ENCODE peak calls at places on chromosomes 3 and 15, in ten cellular contexts. Q is Peyer's patch, E is prostate gland, U is suprapubic skin, D is body of pancreas, C is heart left ventricle, P is HepG2, K is spleen, N is breast epithelium, X is stomach. O is an unnamed sample.
A peak's percentile ranks its signal among the peaks of the same experiment; 100 is the strongest.

GRCh38 chr3:43497905-43498365 is 123.9 kb downstream of the ANO10 start:
- DNase-seq in Q (no peak), E (no peak), U (no peak), D (no peak), C (no peak), P (no peak), K (no peak), N (no peak), X (no peak), O (no peak)

GRCh38 chr3:143720381-143720780 is 127.9 kb downstream of the SLC9A9 start:
- DNase-seq in Q (no peak), E (no peak), U (no peak), D (no peak), C (no peak), P (no peak), K (no peak), N (no peak), X (no peak), O (no peak)

GRCh38 chr3:27666708-27667107 is 55.4 kb downstream of the EOMES start:
- DNase-seq in Q (no peak), E (no peak), U (peak; percentile 84), D (peak; percentile 37), C (peak; percentile 47), P (no peak), K (peak; percentile 85), N (no peak), X (no peak), O (no peak)

GRCh38 chr3:48130321-48130881 is 57.8 kb downstream of the CDC25A start:
- DNase-seq in Q (peak; percentile 51), E (no peak), U (peak; percentile 72), D (peak; percentile 49), C (peak; percentile 89), P (no peak), K (peak; percentile 76), N (no peak), X (peak; percentile 29), O (no peak)

GRCh38 chr15:73922186-73923151 is 3.8 kb upstream of the LOXL1 start:
- DNase-seq in Q (peak; percentile 41), E (no peak), U (no peak), D (no peak), C (peak; percentile 68), P (no peak), K (peak; percentile 73), N (no peak), X (no peak), O (no peak)

GRCh38 chr3:97439373-97439772 is 325.2 kb upstream of the ARL6 start:
- DNase-seq in Q (no peak), E (no peak), U (no peak), D (no peak), C (no peak), P (no peak), K (no peak), N (no peak), X (no peak), O (no peak)

GRCh38 chr15:75235051-75235673 is 23.0 kb upstream of the GOLGA6C start:
- DNase-seq in Q (no peak), E (no peak), U (peak; percentile 33), D (no peak), C (no peak), P (no peak), K (peak; percentile 43), N (peak; percentile 15), X (no peak), O (no peak)

GRCh38 chr15:88788816-88789215 is 14.4 kb upstream of the ACAN start:
- DNase-seq in Q (no peak), E (no peak), U (no peak), D (no peak), C (no peak), P (no peak), K (no peak), N (no peak), X (no peak), O (peak; percentile 29)

GRCh38 chr3:174287601-174288180 is 571.4 kb upstream of the NAALADL2 start:
- DNase-seq in Q (no peak), E (no peak), U (no peak), D (no peak), C (no peak), P (no peak), K (no peak), N (no peak), X (no peak), O (no peak)

GRCh38 chr3:20930034-20930433 is 744.0 kb upstream of the SGO1 start:
- DNase-seq in Q (no peak), E (no peak), U (no peak), D (peak; percentile 7), C (no peak), P (no peak), K (no peak), N (no peak), X (peak; percentile 27), O (no peak)
- TF ChIP-seq CTCF in Q (no peak), E (no peak), U (no peak), D (peak; percentile 33), C (no peak), P (peak; percentile 51), K (no peak), N (no peak), X (peak; percentile 21), O (no peak)

GRCh38 chr3:146337991-146338390 is 87.1 kb upstream of the PLSCR4 start:
- DNase-seq in Q (no peak), E (no peak), U (no peak), D (no peak), C (no peak), P (no peak), K (no peak), N (no peak), X (no peak), O (no peak)

GRCh38 chr3:146335386-146335785 is 84.5 kb upstream of the PLSCR4 start:
- DNase-seq in Q (no peak), E (no peak), U (no peak), D (no peak), C (no peak), P (no peak), K (no peak), N (no peak), X (no peak), O (no peak)

GRCh38 chr3:146334151-146334550 is 83.2 kb upstream of the PLSCR4 start:
- DNase-seq in Q (no peak), E (no peak), U (no peak), D (peak; percentile 45), C (peak; percentile 17), P (no peak), K (no peak), N (no peak), X (no peak), O (no peak)

GRCh38 chr3:146342971-146343370 is 92.1 kb upstream of the PLSCR4 start:
- DNase-seq in Q (no peak), E (no peak), U (no peak), D (no peak), C (no peak), P (no peak), K (no peak), N (no peak), X (no peak), O (no peak)

GRCh38 chr3:146339262-146339808 is 88.4 kb upstream of the PLSCR4 start:
- DNase-seq in Q (no peak), E (no peak), U (no peak), D (no peak), C (no peak), P (no peak), K (no peak), N (no peak), X (no peak), O (no peak)
- H3K27ac ChIP-seq in Q (no peak overlapping the region), E (no peak overlapping the region), U (no peak overlapping the region), D (no peak overlapping the region), C (no peak overlapping the region), P (no peak overlapping the region), K (peak overlapping the region; percentile 11), N (no peak overlapping the region), X (no peak overlapping the region), O (no peak overlapping the region)

GRCh38 chr3:16374047-16375019 is 109.3 kb downstream of the OXNAD1 start:
- DNase-seq in Q (no peak), E (no peak), U (no peak), D (no peak), C (no peak), P (no peak), K (peak; percentile 84), N (no peak), X (no peak), O (no peak)

GRCh38 chr3:16370872-16371740 is 106.1 kb downstream of the OXNAD1 start:
- DNase-seq in Q (no peak), E (no peak), U (no peak), D (no peak), C (no peak), P (no peak), K (no peak), N (no peak), X (no peak), O (no peak)

GRCh38 chr3:16370503-16370871 is 105.5 kb downstream of the OXNAD1 start:
- DNase-seq in Q (no peak), E (no peak), U (no peak), D (no peak), C (no peak), P (no peak), K (no peak), N (no peak), X (no peak), O (no peak)

GRCh38 chr3:16373270-16373785 is 108.3 kb downstream of the OXNAD1 start:
- DNase-seq in Q (no peak), E (no peak), U (no peak), D (no peak), C (no peak), P (no peak), K (no peak), N (no peak), X (no peak), O (no peak)

DNA sequence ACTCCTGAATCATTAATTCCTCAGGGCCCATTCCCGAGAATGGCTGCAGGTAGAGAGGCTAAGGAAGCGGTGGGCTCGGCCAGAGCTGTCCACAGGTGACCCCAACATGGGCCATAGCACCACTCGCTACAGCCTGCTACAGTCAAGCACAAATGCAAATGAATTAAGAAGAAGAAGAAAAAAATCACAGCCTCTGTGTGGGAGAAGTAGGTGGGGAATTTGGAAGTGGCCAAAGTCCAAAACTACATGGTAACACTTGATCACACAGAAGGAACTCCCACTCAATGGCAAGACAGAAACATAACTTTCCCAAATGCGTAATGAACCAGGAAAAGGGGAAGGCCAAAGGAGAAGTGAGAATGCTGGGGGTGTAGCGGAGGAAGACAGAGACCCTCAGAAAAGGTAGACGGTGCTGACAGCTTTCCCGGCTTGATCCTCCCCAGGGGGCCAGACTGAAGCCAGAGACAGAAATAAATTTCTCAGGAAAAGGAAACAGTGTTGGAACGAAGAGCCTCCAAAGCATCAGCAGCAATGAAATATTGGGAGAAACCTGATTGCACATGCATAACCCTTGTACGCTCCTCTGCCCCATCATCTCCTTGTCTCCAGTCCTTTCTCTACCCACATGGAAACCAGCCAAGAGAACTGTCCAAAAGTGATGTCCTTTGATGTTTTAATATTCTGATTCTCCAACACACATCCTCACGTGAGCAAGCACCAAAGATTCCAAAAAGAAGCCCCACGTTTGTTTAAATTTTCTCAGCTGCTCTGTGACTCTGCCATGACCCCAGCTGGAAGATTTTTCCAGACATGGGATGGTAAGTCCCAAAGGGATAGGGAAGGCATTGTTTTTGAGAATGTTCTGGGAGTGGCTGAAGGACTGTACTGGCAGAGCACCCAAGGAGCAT is 107.6 kb downstream of the OXNAD1 start:
- DNase-seq in Q (no peak), E (no peak), U (no peak), D (no peak), C (peak; percentile 43), P (no peak), K (no peak), N (no peak), X (no peak), O (no peak)
- TF ChIP-seq POLR2A in Q (no peak), E (no peak), U (no peak), D (no peak), C (no peak), P (no peak), K (no peak), N (no peak), X (no peak), O (no peak)

GRCh38 chr3:154334973-154335420 is 10.7 kb upstream of the DHX36 start:
- DNase-seq in Q (no peak), E (no peak), U (no peak), D (no peak), C (no peak), P (peak; percentile 20), K (no peak), N (no peak), X (no peak), O (no peak)
- TF ChIP-seq CTCF in Q (peak; percentile 23), E (peak; percentile 57), U (peak; percentile 22), D (peak; percentile 54), C (peak; percentile 35), P (peak; percentile 36), K (peak; percentile 55), N (peak; percentile 47), X (no peak), O (no peak)